ENCODE peak calls at places on chromosomes 11 and 22, in four cellular contexts. M, L, J and V are unnamed samples.
A peak's percentile ranks its signal among the peaks of the same experiment; 100 is the strongest.

GRCh38 chr22:45502215-45503070 is at the start of gene FBLN1:
- DNase-seq in J (no peak), M (peak; percentile 87), L (no peak), V (no peak)

GRCh38 chr11:34266987-34267386 is 90.8 kb downstream of the ABTB2 start:
- DNase-seq in M (no peak), J (no peak), L (no peak), V (no peak)

GRCh38 chr11:86548278-86548917 is 124.0 kb downstream of the ME3 start:
- DNase-seq in J (no peak), L (no peak), M (no peak), V (no peak)

GRCh38 chr11:17765381-17766359 is 31.1 kb downstream of the KCNC1 start:
- DNase-seq in M (peak; percentile 43), J (no peak), L (no peak), V (no peak)

GRCh38 chr11:117792992-117793391 is 4.0 kb downstream of the DSCAML1 start:
- DNase-seq in L (no peak), M (no peak), J (no peak), V (no peak)

GRCh38 chr11:128334311-128335044 is 252.9 kb downstream of the ETS1 start:
- DNase-seq in M (no peak), J (peak; percentile 74), L (no peak), V (no peak)

GRCh38 chr11:34028407-34028804 is 23.1 kb upstream of the CAPRIN1 start:
- DNase-seq in M (no peak), J (no peak), L (no peak), V (no peak)

GRCh38 chr11:96264364-96264763 is 78.6 kb downstream of the MAML2 start:
- DNase-seq in J (no peak), L (no peak), M (no peak), V (no peak)

GRCh38 chr22:21937821-21938070 is 14.9 kb downstream of the PPM1F start:
- DNase-seq in M (no peak), L (no peak), J (no peak), V (no peak)

GRCh38 chr11:105377870-105378269 is 232.0 kb upstream of the GRIA4 start:
- DNase-seq in J (no peak), L (no peak), M (no peak), V (no peak)

GRCh38 chr22:24845036-24845918 is 39.3 kb downstream of the SGSM1 start:
- DNase-seq in J (peak; percentile 67), M (no peak), L (peak; percentile 15), V (no peak)

GRCh38 chr11:26993965-26994446 is at the start of gene FIBIN:
- DNase-seq in L (no peak), J (peak; percentile 73), M (peak; percentile 49), V (no peak)

GRCh38 chr11:76607431-76607830 is 63.1 kb downstream of the LRRC32 start:
- DNase-seq in M (no peak), J (no peak), L (no peak), V (no peak)

GRCh38 chr22:27456696-27457503 is 344.7 kb downstream of the MN1 start:
- DNase-seq in M (no peak), J (no peak), L (no peak), V (peak; percentile 86)

GRCh38 chr22:37553725-37554124 is 6.6 kb upstream of the CDC42EP1 start:
- DNase-seq in M (no peak), L (no peak), J (no peak), V (no peak)

GRCh38 chr11:118202599-118203422 is 22.0 kb downstream of the JAML start:
- DNase-seq in M (no peak), L (no peak), J (no peak), V (no peak)

GRCh38 chr11:105975128-105975527 is 46.9 kb downstream of the MSANTD4 start:
- DNase-seq in M (no peak), L (no peak), J (no peak), V (no peak)

GRCh38 chr22:20566420-20567260 is 59.2 kb downstream of the MED15 start:
- DNase-seq in M (no peak), J (peak; percentile 78), L (no peak), V (no peak)